ENCODE peak calls at places on chromosomes 12 and 14, in ten cellular contexts. H is GM12878, L is ovary, O is A549, W is transverse colon, R is HepG2, Y is tibial nerve, D is sigmoid colon, I is suprapubic skin, T is K562. Q is an unnamed sample. For H3K4me1, the result is how much of the 10 kb centered on the place peaks cover.

GRCh38 chr12:101992091-101992490 is 69.7 kb downstream of the WASHC3 start:
- DNase-seq in Y (no peak), I (no peak), D (no peak), R (no peak), L (no peak), W (no peak), O (no peak), H (no peak), T (no peak), Q (no peak)

GRCh38 chr12:48973531-48973930 is 2.0 kb upstream of the WNT10B start:
- DNase-seq in D (peak), Y (peak), W (no peak), R (peak), L (no peak), H (no peak), T (no peak), I (no peak), O (no peak), Q (no peak)

GRCh38 chr12:121968880-121969279 is 50.5 kb downstream of the CFAP251 start:
- DNase-seq in D (no peak), T (no peak), H (no peak), W (peak), I (no peak), L (no peak), Y (peak), O (no peak), R (no peak), Q (no peak)

GRCh38 chr12:33818313-33818712 is 204.0 kb upstream of the ALG10 start:
- DNase-seq in D (no peak), T (no peak), L (no peak), W (no peak), I (no peak), Y (no peak), H (no peak), O (no peak), R (no peak), Q (no peak)

GRCh38 chr14:38197761-38198345 is 9.9 kb upstream of the SSTR1 start:
- DNase-seq in R (no peak), Y (no peak), T (no peak), O (no peak), H (no peak), W (no peak), L (no peak), D (no peak), I (no peak), Q (no peak)

GRCh38 chr12:48917857-48918537 is 7.3 kb downstream of the FKBP11 start:
- DNase-seq in R (no peak), T (no peak), Y (no peak), W (peak), H (no peak), D (no peak), O (no peak), L (no peak), I (no peak), Q (no peak)

GRCh38 chr14:24665440-24665991 is 31.5 kb upstream of the GZMB start:
- DNase-seq in O (no peak), W (no peak), T (no peak), L (no peak), D (no peak), R (no peak), H (peak), I (no peak), Y (no peak), Q (no peak)

GRCh38 chr14:91315844-91316267 is 71.4 kb upstream of the GPR68 start:
- DNase-seq in I (no peak), R (no peak), Y (no peak), H (peak), L (no peak), T (no peak), D (no peak), W (peak), O (no peak), Q (no peak)

GRCh38 chr14:93859957-93860356 is 67.2 kb upstream of the FAM181A start:
- DNase-seq in W (peak), O (no peak), I (no peak), T (peak), D (no peak), Y (no peak), R (no peak), H (no peak), L (no peak), Q (no peak)

GRCh38 chr12:106248177-106248848 is 493 bp upstream of the CKAP4 start:
- DNase-seq in T (no peak), W (peak), D (peak), Y (no peak), L (peak), R (peak), I (peak), O (peak), H (no peak), Q (no peak)

GRCh38 chr12:102920271-102920670 is 3.2 kb upstream of the PAH start:
- DNase-seq in W (no peak), T (no peak), Y (no peak), L (no peak), H (no peak), R (peak), O (no peak), I (no peak), D (no peak), Q (no peak)

GRCh38 chr14:99513183-99513694 is 32.0 kb downstream of the CCNK start:
- DNase-seq in R (no peak), O (no peak), H (no peak), T (no peak), I (peak), Y (peak), L (peak), W (no peak), D (peak), Q (no peak)

GRCh38 chr12:132100306-132101065 is 43.6 kb downstream of the DDX51 start:
- DNase-seq in O (no peak), H (no peak), D (peak), L (no peak), W (no peak), I (no peak), Y (no peak), T (no peak), R (no peak), Q (no peak)

GRCh38 chr14:88961214-88961613 is 136.8 kb downstream of the TTC8 start:
- DNase-seq in Y (no peak), O (no peak), T (no peak), L (no peak), H (no peak), I (no peak), D (no peak), W (peak), R (no peak), Q (no peak)

GRCh38 chr14:31897581-31898186 is 179.4 kb upstream of the ARHGAP5 start:
- DNase-seq in W (peak), R (no peak), D (no peak), L (no peak), Y (no peak), I (no peak), H (no peak), O (no peak), T (no peak), Q (no peak)

GRCh38 chr12:107235600-107235999 is 142.3 kb upstream of the CRY1 start:
- DNase-seq in L (no peak), R (no peak), W (no peak), H (no peak), I (no peak), D (no peak), Y (no peak), T (no peak), O (no peak), Q (no peak)

DNA sequence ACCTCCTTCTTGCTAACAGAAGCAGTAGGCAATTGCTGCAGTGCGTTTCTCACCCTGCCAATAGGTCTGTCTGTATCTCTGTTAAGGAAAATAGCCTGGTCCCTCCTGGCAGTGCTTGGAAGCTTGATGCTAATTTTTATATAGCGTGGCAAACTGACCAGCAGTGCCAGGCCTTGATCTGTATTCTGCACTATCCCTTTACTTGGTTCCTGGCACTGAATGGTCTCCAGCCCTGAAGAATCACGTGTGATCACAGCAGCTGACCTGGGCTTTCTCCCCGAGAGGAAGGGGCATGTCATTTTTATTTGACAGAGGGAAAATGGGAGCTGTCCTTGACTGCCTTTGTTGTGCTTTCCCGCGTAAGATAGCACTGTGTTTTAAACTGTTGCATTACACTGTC is 48.7 kb upstream of the TRAF3 start:
- DNase-seq in D (no peak), T (no peak), Y (no peak), L (no peak), I (no peak), H (no peak), O (no peak), R (no peak), W (no peak), Q (no peak)
- H3K27ac ChIP-seq in D (no peak), T (no peak), Y (no peak), L (no peak), I (no peak), H (no peak), O (no peak), R (no peak), W (no peak), Q (no peak)

DNA sequence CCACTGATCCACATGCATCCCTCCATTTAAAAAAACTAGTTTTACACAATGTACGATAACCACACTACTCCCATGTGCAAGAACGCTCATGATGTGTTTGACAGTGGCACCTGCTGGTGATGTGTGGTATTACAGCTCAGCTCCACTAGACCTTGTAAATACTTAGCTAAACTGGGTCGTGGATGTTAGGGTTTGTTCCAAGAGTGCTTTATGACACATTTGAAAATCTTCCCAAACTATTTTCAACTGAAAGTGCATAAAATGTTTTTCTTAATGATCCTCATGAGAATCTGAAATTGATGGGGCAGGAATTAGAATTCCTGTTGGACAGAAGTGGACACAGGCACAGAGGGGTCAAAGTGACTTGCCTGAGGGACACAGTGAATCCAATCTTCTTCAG is 99.2 kb downstream of the SCARB1 start:
- DNase-seq in R (no peak), T (peak), Y (peak), O (peak), H (no peak), D (no peak), W (peak), L (no peak), I (no peak), Q (no peak)
- TF ChIP-seq EP300 in R (no peak), T (no peak), Y (no peak), O (no peak), H (no peak), D (no peak), W (no peak), L (no peak), I (no peak), Q (no peak)

DNA sequence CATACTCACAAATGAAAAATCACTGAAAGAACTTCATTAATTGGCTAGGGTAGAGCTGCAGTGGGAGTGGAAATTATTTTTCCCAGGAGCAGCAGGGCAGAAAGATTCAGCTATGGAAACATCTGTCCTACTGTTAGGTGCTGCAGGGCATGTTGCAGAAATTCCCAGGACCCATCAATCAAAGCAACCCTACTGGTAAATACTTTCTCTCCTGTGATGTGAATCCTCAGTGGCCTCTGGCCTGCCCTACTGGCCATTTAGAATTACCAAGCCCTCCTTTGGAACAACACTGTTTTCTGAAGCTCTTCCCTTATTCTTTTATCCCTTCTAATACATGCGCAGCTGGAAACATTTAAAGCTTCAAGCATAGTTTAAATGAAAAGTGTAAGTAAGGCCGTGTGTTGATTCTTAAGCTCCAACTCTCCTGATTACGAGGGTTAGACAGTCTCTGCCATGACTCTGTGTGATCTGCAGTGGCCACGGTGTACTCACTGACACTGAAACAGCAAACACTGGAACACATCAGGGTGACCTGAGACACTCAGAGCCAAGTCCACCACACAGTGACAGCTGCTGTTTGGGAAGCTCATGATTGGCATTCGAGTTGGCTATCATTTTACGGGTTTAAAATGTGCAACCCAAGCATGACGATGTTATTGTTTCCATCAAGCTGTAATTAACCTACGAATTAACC is 62.6 kb upstream of the TMCC3 start:
- DNase-seq in Y (no peak), D (no peak), W (no peak), I (no peak), R (no peak), T (no peak), H (no peak), L (no peak), O (no peak), Q (no peak)
- H3K4me1 ChIP-seq in Y (under half), D (under half), W (under half), I (under half), R (under half), T (under half), H (under half), L (under half), O (under half), Q (under half)

DNA sequence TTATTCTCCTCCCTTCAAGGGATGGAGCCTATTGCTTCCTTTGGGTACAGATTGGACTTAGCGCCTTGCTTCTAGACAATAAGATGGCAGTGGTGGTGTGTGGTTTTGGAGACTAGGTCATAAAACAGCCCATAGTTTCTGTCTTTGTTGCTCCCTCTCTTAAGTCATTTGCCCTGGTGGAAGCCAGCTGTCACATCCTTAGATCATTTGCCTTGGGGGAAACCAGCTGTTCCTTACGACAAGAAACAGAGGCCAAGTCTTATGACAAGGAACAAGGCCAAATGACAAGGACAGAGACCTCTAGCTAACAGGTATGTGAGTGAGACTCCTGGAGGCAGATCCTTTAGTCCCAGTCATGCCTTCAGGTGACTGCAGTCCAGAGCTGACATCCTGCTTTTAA is 9.2 kb upstream of the PALS1 start:
- DNase-seq in T (no peak), W (no peak), Y (no peak), O (no peak), R (no peak), H (no peak), D (no peak), L (no peak), I (no peak), Q (no peak)
- H3K27ac ChIP-seq in T (no peak), W (no peak), Y (no peak), O (no peak), R (no peak), H (no peak), D (no peak), L (no peak), I (no peak), Q (no peak)

DNA sequence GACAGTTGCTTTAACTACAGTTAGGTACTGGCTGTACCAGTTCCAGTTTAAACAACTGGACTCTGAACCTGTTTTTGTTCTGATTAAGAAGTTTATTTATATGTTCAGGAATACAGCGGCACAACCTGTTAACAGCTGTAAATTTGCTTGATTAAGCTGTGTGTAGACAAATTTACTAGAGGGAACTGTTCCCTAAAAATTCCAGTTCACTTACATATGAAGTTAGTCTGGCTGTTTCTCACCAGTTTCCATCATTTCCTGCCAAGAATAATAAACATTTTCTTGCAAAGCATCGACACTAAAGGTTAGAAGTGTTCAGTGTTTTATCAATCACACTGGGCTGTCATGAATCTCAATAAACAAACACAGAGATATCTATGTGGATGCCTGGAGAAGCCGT is 192.1 kb downstream of the RAD51B start:
- DNase-seq in Y (no peak), O (no peak), R (no peak), L (no peak), T (no peak), D (no peak), W (no peak), H (no peak), I (no peak), Q (no peak)
- TF ChIP-seq EP300 in Y (no peak), O (no peak), R (no peak), L (no peak), T (no peak), D (peak), W (peak), H (no peak), I (no peak), Q (no peak)

DNA sequence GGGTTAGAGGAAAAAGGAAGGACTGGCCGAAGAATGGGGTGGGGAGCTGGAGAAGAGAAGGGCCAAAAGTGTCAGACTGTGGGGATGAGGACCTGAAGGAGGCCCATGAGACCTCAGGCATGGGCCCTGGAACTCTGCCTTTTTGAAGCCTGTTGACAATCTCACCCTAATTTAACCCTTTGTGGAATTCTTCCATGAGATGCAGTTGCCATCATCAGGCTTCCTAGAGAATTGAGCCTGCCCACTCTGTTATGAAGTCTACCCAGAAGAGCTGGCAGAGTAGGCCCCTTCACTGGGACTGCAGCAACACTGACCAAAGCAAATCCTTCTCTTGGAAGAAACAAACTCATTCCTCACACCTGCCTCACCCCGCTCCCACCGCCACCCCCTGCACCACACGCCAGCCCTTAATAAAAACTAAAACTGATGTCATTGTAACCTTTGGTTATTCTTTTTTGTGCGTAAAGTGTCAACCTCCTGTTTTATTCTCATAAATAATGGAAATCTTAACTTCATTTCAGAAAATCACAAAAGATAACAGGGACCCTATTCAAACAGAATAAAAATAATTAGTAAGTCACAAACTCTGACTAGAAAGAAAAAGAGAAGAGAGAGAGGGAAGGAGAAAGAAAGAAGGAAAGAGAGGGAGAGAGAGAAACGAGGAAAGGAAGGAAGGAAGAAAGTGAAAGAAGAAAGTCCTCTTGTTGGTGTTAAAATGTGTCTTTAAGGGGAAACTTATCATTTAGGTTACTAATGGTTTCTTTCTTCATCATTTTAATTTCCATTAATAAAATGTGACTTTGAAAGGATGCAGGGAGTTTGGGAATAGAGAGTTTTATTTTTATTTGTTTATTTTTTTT is 61.3 kb downstream of the CRADD start:
- DNase-seq in H (no peak), T (no peak), W (no peak), I (no peak), D (peak), R (no peak), L (no peak), O (no peak), Y (no peak), Q (no peak)
- H3K4me1 ChIP-seq in H (under half), T (under half), W (under half), I (under half), D (half or more), R (under half), L (under half), O (under half), Y (half or more), Q (half or more)

GRCh38 chr14:105470812-105471771 is 3.5 kb upstream of the CRIP2 start:
- DNase-seq in D (no peak), R (no peak), I (no peak), W (no peak), T (no peak), H (no peak), O (no peak), L (no peak), Y (no peak), Q (no peak)
- H3K27ac ChIP-seq in D (peak), R (no peak), I (no peak), W (no peak), T (no peak), H (no peak), O (no peak), L (peak), Y (no peak), Q (peak)

GRCh38 chr14:101509730-101510371 is 51.4 kb upstream of the DIO3 start:
- DNase-seq in I (peak), R (no peak), O (no peak), L (peak), D (peak), Y (no peak), T (no peak), H (no peak), W (no peak), Q (no peak)

GRCh38 chr14:101507306-101508150 is 53.8 kb upstream of the DIO3 start:
- DNase-seq in R (no peak), L (peak), I (peak), W (peak), D (peak), H (no peak), T (no peak), O (no peak), Y (peak), Q (no peak)

GRCh38 chr14:101511199-101511598 is 50.1 kb upstream of the DIO3 start:
- DNase-seq in R (no peak), L (no peak), D (no peak), I (no peak), W (no peak), O (no peak), Y (no peak), T (no peak), H (no peak), Q (no peak)

GRCh38 chr14:101508196-101508947 is 52.9 kb upstream of the DIO3 start:
- DNase-seq in W (peak), L (peak), D (peak), T (no peak), Y (no peak), R (no peak), H (no peak), I (peak), O (no peak), Q (no peak)

DNA sequence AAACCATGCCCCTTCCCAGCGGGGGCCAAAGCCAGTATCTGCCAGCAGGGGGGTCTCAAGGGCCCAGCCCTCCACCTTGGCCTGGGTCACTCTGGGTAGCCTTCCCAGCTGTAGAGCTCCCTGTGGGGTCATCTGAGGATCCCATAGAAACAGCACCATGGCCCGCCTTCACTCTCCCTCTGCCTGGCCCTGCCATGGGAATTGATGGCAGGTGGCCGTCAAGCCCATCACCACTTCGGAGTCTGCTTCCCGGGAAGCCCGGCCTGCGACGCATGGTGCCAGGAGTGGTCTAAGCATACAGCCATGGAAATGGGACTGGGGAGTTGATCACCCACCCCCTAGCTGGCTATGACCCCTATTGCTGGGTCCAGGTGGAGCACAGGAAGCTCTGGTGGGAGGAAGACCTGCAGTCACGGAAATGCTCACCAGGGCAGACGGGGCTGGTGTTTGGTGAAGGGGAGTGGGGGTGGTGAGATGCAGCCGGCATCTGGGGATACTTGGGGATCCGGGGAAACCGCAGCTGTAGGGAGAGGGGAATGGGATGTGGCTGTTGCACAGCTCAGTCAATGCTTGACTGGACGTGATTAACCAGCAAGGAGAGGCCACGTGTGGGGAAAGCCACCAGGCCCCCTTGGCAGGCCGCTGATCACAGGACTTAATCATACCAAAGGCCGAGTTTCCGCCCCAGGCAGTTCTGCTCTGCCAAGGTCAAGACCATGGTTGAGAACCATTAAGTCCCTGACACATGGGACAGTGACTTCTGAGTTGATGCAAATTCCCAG is 52.2 kb upstream of the DIO3 start:
- DNase-seq in I (peak), H (no peak), W (no peak), L (peak), Y (no peak), T (no peak), R (no peak), D (peak), O (no peak), Q (no peak)
- TF ChIP-seq EP300 in I (no peak), H (no peak), W (no peak), L (no peak), Y (no peak), T (no peak), R (no peak), D (no peak), O (no peak), Q (no peak)